ENCODE peak calls at places on chromosomes 2 and 18, in ten cellular contexts. I is NCI-H2029 treated with DMSO at 0.1 percent for 48 hours; J is NCI-H2107; C is adrenal gland; V is SK-N-SH; S is choroid plexus epithelial cell; K is stimulated activated CD8-positive, alpha-beta memory T cell treated with anti-CD3 and anti-CD28 coated beads, Interleukin-4, amount 100 ng/mL, for 48 hours; M is T-helper 2 cell; G is upper lobe of left lung; T is sciatic nerve. Y is an unnamed sample.
A peak's percentile ranks its signal among the peaks of the same experiment; 100 is the strongest.

GRCh38 chr2:241892299-241893137 is 23.0 kb downstream of the RTP5 start:
- DNase-seq in I (peak; percentile 36), K (no peak), G (no peak), J (no peak), C (peak; percentile 71), V (peak; percentile 78), M (no peak), T (peak; percentile 55), S (peak; percentile 53), Y (no peak)

GRCh38 chr2:144320491-144320890 is 199.4 kb downstream of the ZEB2 start:
- DNase-seq in J (no peak), K (peak; percentile 59), C (peak; percentile 41), V (no peak), M (peak; percentile 73), T (no peak), S (peak; percentile 20), G (peak; percentile 31), I (no peak), Y (peak; percentile 32)

GRCh38 chr2:10305715-10306114 is 3.0 kb downstream of the HPCAL1 start:
- DNase-seq in V (no peak), K (peak; percentile 60), J (no peak), S (no peak), C (peak; percentile 77), M (no peak), I (no peak), G (peak; percentile 47), T (no peak), Y (peak; percentile 61)

GRCh38 chr2:11043245-11043644 is 112.0 kb upstream of the SLC66A3 start:
- DNase-seq in G (no peak), V (no peak), S (no peak), T (no peak), I (no peak), M (no peak), J (no peak), C (no peak), K (no peak), Y (no peak)

GRCh38 chr2:65353046-65353445 is 79.4 kb downstream of the SPRED2 start:
- DNase-seq in G (no peak), K (no peak), M (no peak), C (no peak), I (no peak), V (no peak), S (no peak), J (no peak), T (no peak), Y (no peak)

GRCh38 chr2:37215255-37215654 is 16.1 kb downstream of the CEBPZ start:
- DNase-seq in S (no peak), G (no peak), K (no peak), C (no peak), V (no peak), I (no peak), M (no peak), J (no peak), T (no peak), Y (no peak)

GRCh38 chr2:10361220-10361588 is 58.5 kb downstream of the HPCAL1 start:
- DNase-seq in T (no peak), J (no peak), K (no peak), S (peak; percentile 29), I (no peak), M (no peak), C (no peak), V (peak; percentile 81), G (no peak), Y (no peak)

GRCh38 chr18:76679877-76680276 is 142.5 kb upstream of the ZNF236 start:
- DNase-seq in K (no peak), M (no peak), S (peak; percentile 37), V (no peak), C (no peak), J (peak; percentile 48), T (no peak), I (no peak), G (no peak), Y (no peak)

GRCh38 chr18:3115430-3116025 is 102.6 kb upstream of the LPIN2 start:
- DNase-seq in G (peak; percentile 46), J (no peak), T (no peak), C (no peak), M (no peak), I (no peak), V (no peak), S (no peak), K (no peak), Y (no peak)

GRCh38 chr18:62729487-62730386 is 14.4 kb downstream of the PHLPP1 start:
- DNase-seq in T (no peak), C (no peak), V (no peak), I (no peak), M (no peak), K (no peak), J (no peak), G (no peak), S (no peak), Y (no peak)

GRCh38 chr2:164928101-164928673 is 27.1 kb downstream of the SLC38A11 start:
- DNase-seq in C (no peak), M (no peak), K (no peak), G (no peak), J (no peak), V (no peak), T (no peak), S (no peak), I (no peak), Y (no peak)

GRCh38 chr2:73020657-73021370 is 50.7 kb downstream of the SFXN5 start:
- DNase-seq in V (peak; percentile 46), S (peak; percentile 96), C (no peak), T (no peak), J (no peak), M (no peak), G (peak; percentile 20), K (no peak), I (no peak), Y (no peak)